ENCODE peak calls at places on chromosome 3, in six cellular contexts. E is IMR-90, D is left lung, J is sigmoid colon, H is mucosa of descending colon, N is cardiac muscle cell. Z is an unnamed sample.

GRCh38 chr3:155494332-155494731 is 200.8 kb upstream of the STRIT1 start:
- DNase-seq in E (no peak), D (no peak), J (no peak), H (no peak), N (no peak), Z (no peak)

GRCh38 chr3:28066020-28066419 is 175.4 kb upstream of the CMC1 start:
- DNase-seq in E (no peak), D (no peak), J (no peak), H (no peak), N (no peak), Z (no peak)

GRCh38 chr3:117873236-117873635 is 1161.4 kb downstream of the IGSF11 start:
- DNase-seq in E (peak), D (no peak), J (peak), H (peak), N (peak), Z (peak)

GRCh38 chr3:163811996-163812395 is 1266.3 kb downstream of the SI start:
- DNase-seq in E (no peak), D (no peak), J (no peak), H (no peak), N (no peak), Z (no peak)

GRCh38 chr3:32045091-32045964 is 61.1 kb upstream of the GPD1L start:
- DNase-seq in E (peak), D (peak), J (no peak), H (peak), N (peak), Z (peak)

GRCh38 chr3:37243811-37244748 is 69.7 kb upstream of the LRRFIP2 start:
- DNase-seq in E (peak), D (peak), J (peak), H (peak), N (peak), Z (peak)

GRCh38 chr3:116886202-116886893 is 176.8 kb downstream of the TUSC7 start:
- DNase-seq in E (no peak), D (no peak), J (no peak), H (no peak), N (no peak), Z (no peak)

GRCh38 chr3:27610800-27611199 is 111.3 kb downstream of the EOMES start:
- DNase-seq in E (no peak), D (no peak), J (no peak), H (no peak), N (no peak), Z (no peak)

GRCh38 chr3:37198996-37199395 is 24.6 kb upstream of the LRRFIP2 start:
- DNase-seq in E (peak), D (no peak), J (no peak), H (no peak), N (no peak), Z (peak)

GRCh38 chr3:181913254-181913653 is 201.5 kb downstream of the SOX2 start:
- DNase-seq in E (no peak), D (no peak), J (no peak), H (no peak), N (no peak), Z (no peak)

GRCh38 chr3:104437891-104438290 is 928.8 kb upstream of the ALCAM start:
- DNase-seq in E (peak), D (no peak), J (no peak), H (no peak), N (no peak), Z (no peak)

GRCh38 chr3:144774897-144775296 is 803.3 kb downstream of the DIPK2A start:
- DNase-seq in E (no peak), D (no peak), J (no peak), H (no peak), N (no peak), Z (peak)

GRCh38 chr3:159819676-159820075 is 169.0 kb upstream of the IL12A start:
- DNase-seq in E (no peak), D (no peak), J (no peak), H (no peak), N (no peak), Z (no peak)

GRCh38 chr3:94137377-94137776 is 74.5 kb downstream of the NSUN3 start:
- DNase-seq in E (no peak), D (no peak), J (no peak), H (no peak), N (no peak), Z (no peak)
- H3K4me3 ChIP-seq in E (no peak), D (no peak), J (peak), H (no peak), N (no peak), Z (no peak)

DNA sequence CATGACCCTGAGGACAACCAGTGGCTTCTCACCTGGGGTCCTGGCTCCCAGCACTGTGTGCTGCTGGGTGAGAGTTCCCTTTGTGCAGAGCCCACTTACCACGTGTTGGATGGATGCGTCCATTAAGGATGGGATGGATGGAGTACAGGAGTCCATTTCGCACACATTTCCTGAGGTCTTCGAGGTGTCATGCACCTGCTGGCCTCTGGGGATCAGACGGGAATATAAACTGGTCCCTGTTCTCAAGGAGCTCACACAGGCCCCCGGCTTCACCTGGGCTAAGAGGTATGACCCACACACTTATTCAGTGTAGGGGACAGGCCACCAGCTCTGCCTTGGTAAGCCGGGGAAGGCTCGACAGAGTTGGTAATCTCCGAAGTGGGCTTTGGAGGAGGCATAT is 39.5 kb downstream of the MAGEF1 start:
- DNase-seq in E (no peak), D (no peak), J (no peak), H (no peak), N (no peak), Z (no peak)
- TF ChIP-seq CTCF in E (no peak), D (no peak), J (no peak), H (no peak), N (no peak), Z (no peak)

GRCh38 chr3:177596822-177597271 is 399.6 kb upstream of the TBL1XR1 start:
- DNase-seq in E (no peak), D (no peak), J (peak), H (no peak), N (no peak), Z (peak)

GRCh38 chr3:177598110-177598833 is 401.0 kb upstream of the TBL1XR1 start:
- DNase-seq in E (no peak), D (no peak), J (no peak), H (no peak), N (no peak), Z (no peak)

GRCh38 chr3:177595789-177596188 is 398.5 kb upstream of the TBL1XR1 start:
- DNase-seq in E (peak), D (no peak), J (no peak), H (no peak), N (no peak), Z (peak)

GRCh38 chr3:177596248-177596821 is 399.1 kb upstream of the TBL1XR1 start:
- DNase-seq in E (no peak), D (no peak), J (no peak), H (no peak), N (no peak), Z (no peak)

GRCh38 chr3:177597325-177598109 is 400.2 kb upstream of the TBL1XR1 start:
- DNase-seq in E (peak), D (no peak), J (peak), H (no peak), N (peak), Z (peak)
- H3K4me3 ChIP-seq in E (no peak), D (no peak), J (no peak), H (no peak), N (no peak), Z (no peak)

GRCh38 chr3:171834461-171834801 is 8.7 kb upstream of the TMEM212 start:
- DNase-seq in E (no peak), D (no peak), J (no peak), H (no peak), N (no peak), Z (no peak)
- TF ChIP-seq CTCF in E (no peak), D (no peak), J (no peak), H (no peak), N (no peak), Z (no peak)

DNA sequence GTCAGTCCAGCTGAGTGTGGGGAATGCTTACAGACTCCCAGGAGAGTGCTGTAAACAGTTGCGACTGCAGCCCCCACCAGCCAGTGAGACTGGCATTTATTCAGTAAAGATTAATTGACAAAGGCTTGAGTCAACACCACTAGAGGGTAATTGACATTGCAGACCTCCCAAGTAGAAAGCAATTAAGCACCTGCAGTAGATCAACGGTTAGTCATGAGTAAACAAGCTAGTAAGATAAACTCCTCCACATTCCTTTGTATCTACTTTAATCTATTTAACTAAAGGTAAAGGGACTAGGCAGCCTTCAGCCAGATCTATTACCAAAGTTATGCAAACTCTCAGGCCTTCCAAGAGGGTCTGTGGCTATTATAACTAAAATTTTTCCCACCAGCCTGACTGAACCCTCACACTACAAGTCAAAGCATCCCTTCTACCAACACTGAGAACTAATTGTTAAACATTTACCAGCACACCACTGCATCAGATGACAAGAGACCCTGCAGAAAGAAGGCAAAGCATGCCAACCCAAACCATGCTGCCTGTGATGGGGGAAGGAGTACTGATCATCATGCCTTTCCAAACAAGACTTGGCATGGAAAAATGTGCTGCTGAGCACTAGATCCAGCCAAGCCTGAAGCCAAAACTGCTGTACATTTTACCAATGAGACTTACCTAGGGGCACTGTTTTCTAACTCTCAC is 30.5 kb upstream of the GALNT15 start:
- DNase-seq in E (no peak), D (no peak), J (no peak), H (no peak), N (no peak), Z (no peak)
- H3K4me3 ChIP-seq in E (no peak), D (no peak), J (no peak), H (no peak), N (no peak), Z (no peak)

GRCh38 chr3:131549340-131549739 is 46.6 kb upstream of the MRPL3 start:
- DNase-seq in E (no peak), D (no peak), J (no peak), H (no peak), N (no peak), Z (no peak)
- TF ChIP-seq CTCF in E (peak), D (no peak), J (no peak), H (no peak), N (peak), Z (peak)

DNA sequence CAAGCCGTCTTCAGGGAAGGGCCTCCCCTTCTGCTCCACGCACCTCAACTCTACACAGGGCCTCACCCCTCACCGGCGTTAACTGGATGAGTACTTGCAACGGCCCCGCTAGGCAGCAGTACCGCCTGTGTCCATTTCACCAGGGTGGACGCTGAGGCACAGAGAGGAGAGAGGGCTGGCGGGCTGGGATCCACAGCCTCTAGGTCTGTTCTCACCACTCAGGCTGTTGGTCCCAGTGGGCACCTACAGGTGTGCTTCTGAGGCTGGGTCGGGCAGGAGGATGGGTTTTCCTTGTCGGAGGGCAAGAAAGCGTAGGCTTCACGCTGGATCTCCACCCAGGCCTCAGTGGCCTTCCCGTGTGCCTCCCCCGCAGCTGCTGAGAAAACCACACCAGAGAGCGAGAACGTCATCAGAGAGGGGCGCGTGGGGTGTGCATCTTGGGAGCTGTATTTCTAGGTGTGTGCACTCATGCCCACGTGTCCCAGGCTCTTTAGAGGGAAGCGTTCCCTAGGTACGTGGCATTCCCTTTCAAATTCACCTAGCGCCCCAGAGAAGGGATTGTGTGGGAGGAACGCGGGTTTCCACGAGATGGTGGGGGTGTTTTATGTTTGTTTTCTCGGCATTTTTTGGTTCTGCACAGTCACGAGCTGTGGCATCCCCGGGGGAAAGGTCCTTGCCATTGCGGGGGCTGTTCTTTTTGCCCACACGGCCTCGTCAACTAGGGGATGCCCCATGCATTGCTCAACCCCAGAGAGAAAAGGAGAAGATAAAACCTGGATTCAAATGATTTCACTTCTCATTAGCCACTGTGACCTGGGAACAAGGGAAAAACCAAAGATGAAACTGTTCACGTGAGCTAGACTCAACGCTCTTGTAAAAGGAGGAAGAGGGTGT is 67.7 kb downstream of the MGLL start:
- DNase-seq in E (no peak), D (no peak), J (no peak), H (no peak), N (no peak), Z (no peak)
- H3K4me3 ChIP-seq in E (no peak), D (no peak), J (no peak), H (no peak), N (no peak), Z (no peak)

DNA sequence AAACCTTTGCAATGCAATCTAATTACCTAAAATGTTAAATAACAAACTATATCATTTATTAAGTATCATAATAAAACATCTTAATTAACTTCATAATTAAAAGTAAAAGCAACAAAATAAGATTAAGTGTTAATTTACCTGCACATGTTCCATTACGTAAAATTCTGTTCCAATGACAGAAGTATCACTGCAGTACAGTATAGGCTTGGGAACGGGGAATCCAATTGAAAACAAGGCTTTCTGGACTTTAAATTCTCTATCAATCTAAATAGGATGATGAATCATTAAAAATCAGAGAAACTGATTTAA is 17.1 kb downstream of the ACAD11 start:
- DNase-seq in E (no peak), D (no peak), J (no peak), H (no peak), N (no peak), Z (no peak)
- TF ChIP-seq CTCF in E (no peak), D (no peak), J (no peak), H (no peak), N (no peak), Z (no peak)

GRCh38 chr3:169668081-169668956 is 4.8 kb upstream of the MECOM start:
- DNase-seq in E (peak), D (peak), J (no peak), H (peak), N (peak), Z (peak)

GRCh38 chr3:169669816-169670215 is 6.3 kb upstream of the MECOM start:
- DNase-seq in E (no peak), D (no peak), J (no peak), H (no peak), N (no peak), Z (no peak)

GRCh38 chr3:169667380-169667671 is 3.8 kb upstream of the MECOM start:
- DNase-seq in E (no peak), D (no peak), J (no peak), H (no peak), N (no peak), Z (no peak)

GRCh38 chr3:169667710-169668080 is 4.2 kb upstream of the MECOM start:
- DNase-seq in E (no peak), D (no peak), J (no peak), H (no peak), N (no peak), Z (no peak)

GRCh38 chr3:169668957-169669681 is 5.6 kb upstream of the MECOM start:
- DNase-seq in E (peak), D (peak), J (peak), H (peak), N (peak), Z (peak)
- H3K4me3 ChIP-seq in E (peak), D (peak), J (peak), H (no peak), N (peak), Z (peak)